ENCODE peak calls at places on chromosomes 6 and 20, in four cellular contexts. B is HCT116, L is gastrocnemius medialis, H is cardiac muscle cell. U is an unnamed sample.

GRCh38 chr6:128696651-128697391 is 176.4 kb upstream of the PTPRK start:
- DNase-seq in L (no peak), H (peak), B (peak), U (no peak)

GRCh38 chr6:113050979-113051378 is 703.8 kb downstream of the RFPL4B start:
- DNase-seq in L (no peak), B (no peak), H (no peak), U (no peak)

GRCh38 chr6:56767892-56768531 is 125.3 kb upstream of the DST start:
- DNase-seq in B (no peak), H (no peak), L (no peak), U (no peak)

GRCh38 chr6:112237644-112238043 is 16.7 kb downstream of the LAMA4 start:
- DNase-seq in B (no peak), L (no peak), H (peak), U (no peak)

GRCh38 chr6:133701633-133702331 is 187.1 kb upstream of the TCF21 start:
- DNase-seq in B (no peak), L (no peak), H (peak), U (no peak)

GRCh38 chr6:31829633-31830492 is 2.3 kb downstream of the HSPA1B start:
- DNase-seq in L (no peak), H (peak), B (no peak), U (no peak)

GRCh38 chr6:4319992-4320683 is 184.8 kb upstream of the ECI2 start:
- DNase-seq in L (no peak), H (peak), B (no peak), U (no peak)

GRCh38 chr6:168826078-168826390 is 385.1 kb downstream of the SMOC2 start:
- DNase-seq in L (no peak), B (no peak), H (no peak), U (no peak)

GRCh38 chr6:105817370-105817769 is 268.8 kb upstream of the PRDM1 start:
- DNase-seq in B (no peak), H (no peak), L (no peak), U (no peak)

GRCh38 chr6:112289039-112289566 is 34.7 kb upstream of the LAMA4 start:
- DNase-seq in B (no peak), L (peak), H (peak), U (no peak)

GRCh38 chr6:34412643-34413214 is 13.1 kb downstream of the RPS10 start:
- DNase-seq in B (no peak), H (peak), L (no peak), U (no peak)

GRCh38 chr6:164185342-164185920 is 770.9 kb downstream of the QKI start:
- DNase-seq in L (no peak), B (no peak), H (no peak), U (no peak)

GRCh38 chr20:34046330-34046729 is 52.6 kb downstream of the RALY start:
- DNase-seq in H (no peak), B (no peak), L (no peak), U (no peak)

GRCh38 chr6:52176550-52176949 is 9.6 kb upstream of the IL17A start:
- DNase-seq in H (no peak), B (no peak), L (no peak), U (no peak)

DNA sequence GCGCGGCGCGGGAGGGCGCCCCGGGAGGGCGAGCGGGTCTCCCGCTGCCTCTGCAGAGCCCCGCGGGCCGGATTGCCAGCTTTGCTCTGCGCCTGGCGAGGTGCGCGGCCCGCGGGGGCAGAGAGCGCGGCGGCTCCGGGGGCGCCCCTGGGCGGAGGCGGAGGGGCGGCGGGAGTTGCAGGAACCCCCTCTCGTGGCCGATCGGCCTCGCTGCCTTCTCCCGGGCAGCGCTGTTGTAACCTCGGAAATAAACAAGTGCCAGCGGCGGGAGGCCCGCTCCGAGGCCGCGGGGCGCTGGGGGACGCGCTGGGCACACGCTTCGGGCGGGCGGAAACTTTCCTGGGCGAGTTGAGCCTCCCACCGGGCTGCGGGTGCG is 1.2 kb downstream of the CDH4 start:
- DNase-seq in L (no peak), B (no peak), H (peak), U (no peak)
- TF ChIP-seq CTCF in L (no peak), B (no peak), H (peak), U (no peak)

DNA sequence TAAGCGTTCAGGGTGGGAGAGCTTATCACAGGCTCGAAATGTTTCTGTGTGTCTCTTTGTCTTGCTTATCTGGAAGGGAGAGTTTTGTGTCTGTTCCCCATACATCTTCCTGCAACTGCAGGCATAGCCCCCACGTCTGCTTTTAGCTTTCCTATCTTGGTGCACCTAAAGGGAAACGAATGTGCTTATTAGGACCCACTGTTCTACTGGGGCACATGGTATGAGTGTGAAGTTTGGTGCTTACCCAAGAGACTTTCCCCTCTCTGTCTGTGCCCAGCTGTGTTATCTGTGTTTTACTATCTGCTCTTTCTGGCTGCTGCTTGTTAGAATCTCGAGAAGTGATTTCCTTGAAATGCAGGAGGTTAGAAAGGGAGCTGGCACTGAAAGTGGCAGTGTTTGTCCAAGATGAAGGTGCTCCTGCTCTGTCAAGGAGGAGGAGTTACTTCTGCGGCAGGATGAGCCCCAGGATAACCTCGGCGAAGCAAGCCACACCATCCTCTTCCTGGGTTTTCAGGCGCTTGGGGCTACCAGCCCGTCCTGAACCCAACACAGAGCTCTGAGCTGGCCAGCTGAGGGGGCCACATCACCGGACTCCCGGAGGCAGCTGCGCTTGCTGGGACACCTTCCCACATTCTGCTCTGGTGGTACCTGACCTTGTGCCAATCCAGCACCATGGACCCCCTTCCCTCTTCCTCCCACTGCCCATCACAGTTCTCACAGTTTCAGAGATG is 23.4 kb downstream of the DYNLT1 start:
- DNase-seq in L (no peak), B (no peak), H (no peak), U (no peak)
- H3K4me3 ChIP-seq in L (no peak), B (no peak), H (no peak), U (no peak)

GRCh38 chr6:46490425-46491200 is 636 bp downstream of the RCAN2 start:
- DNase-seq in H (peak), B (no peak), L (peak), U (no peak)
- TF ChIP-seq CTCF in H (peak), B (no peak), L (no peak), U (peak)

DNA sequence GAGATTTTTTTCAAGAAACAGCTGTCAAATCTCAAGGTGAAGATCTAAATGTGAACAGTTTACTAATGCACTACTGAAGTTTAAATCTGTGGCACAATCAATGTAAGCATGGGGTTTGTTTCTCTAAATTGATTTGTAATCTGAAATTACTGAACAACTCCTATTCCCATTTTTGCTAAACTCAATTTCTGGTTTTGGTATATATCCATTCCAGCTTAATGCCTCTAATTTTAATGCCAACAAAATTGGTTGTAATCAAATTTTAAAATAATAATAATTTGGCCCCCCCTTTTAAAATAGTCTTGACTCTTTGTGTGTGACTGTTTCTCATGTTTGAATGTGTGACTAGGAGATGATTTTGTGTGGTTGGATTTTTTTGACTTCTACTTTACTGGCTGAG is 4.0 kb downstream of the PNRC1 start:
- DNase-seq in H (peak), B (no peak), L (no peak), U (no peak)
- H3K4me3 ChIP-seq in H (peak), B (no peak), L (no peak), U (no peak)

DNA sequence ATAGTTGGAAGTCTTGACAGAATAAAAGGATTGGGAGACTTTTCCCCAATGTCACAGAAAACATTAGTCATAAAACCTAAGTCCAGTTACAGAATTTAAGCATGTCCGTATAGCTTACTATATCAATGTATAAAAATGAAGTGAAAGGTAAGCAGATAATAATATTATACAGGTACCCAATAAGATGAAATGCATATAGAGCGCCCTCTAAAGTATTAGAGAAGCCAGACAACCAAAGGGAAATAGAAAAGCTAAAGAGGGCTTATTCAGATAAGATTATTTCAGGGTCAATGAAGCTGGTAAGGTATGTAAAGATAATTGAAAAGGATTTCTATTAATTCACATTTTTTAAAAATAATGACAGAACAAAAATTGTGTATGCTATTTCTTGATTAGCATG is 947.7 kb upstream of the MAP3K7 start:
- DNase-seq in L (no peak), B (no peak), H (no peak), U (no peak)
- TF ChIP-seq CTCF in L (no peak), B (no peak), H (no peak), U (no peak)

DNA sequence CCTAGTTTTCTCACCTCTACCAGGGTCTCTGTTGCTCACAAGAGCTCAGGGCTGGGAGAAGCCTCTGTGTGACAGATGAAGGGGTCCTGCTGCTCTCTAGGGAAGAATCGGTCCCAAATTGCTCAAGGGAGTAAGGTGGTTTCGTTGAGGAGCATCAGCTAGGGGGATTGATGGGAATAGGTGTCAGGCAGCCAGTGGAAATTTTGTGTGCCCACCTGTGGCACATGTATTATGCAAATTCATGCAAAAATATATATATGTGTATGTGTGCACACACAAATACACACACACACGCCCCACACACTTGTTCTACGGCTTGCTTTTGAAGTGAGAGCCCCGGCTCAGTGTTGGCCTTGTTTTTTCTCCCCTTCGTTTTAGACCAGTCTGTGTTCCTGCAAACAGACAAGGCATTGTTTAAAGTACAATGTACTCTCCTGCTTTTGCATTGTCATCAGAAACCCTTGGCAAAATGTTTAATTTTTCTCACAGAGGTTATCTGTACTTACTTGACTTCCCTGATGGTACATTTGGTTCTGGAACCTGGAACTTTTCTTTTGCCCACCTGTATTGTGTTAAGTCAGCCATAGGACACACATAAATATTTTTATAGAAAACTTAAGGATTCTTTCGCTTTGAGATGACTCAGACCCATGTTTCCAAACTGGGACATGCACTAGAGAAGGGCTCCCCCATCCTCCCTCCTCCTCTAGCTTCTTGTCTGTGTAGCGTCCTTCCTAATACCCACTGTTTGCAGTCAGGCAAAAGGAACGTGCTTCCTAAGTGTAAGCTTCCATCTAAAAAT is 26.7 kb downstream of the FOXO3 start:
- DNase-seq in L (no peak), B (no peak), H (peak), U (no peak)
- H3K4me3 ChIP-seq in L (peak), B (no peak), H (no peak), U (no peak)

GRCh38 chr6:38270367-38270766 is 369.4 kb downstream of the BTBD9 start:
- DNase-seq in H (no peak), B (no peak), L (no peak), U (no peak)

GRCh38 chr6:38271081-38271480 is 368.6 kb downstream of the BTBD9 start:
- DNase-seq in H (no peak), B (no peak), L (no peak), U (no peak)

GRCh38 chr6:38268342-38268741 is 371.4 kb downstream of the BTBD9 start:
- DNase-seq in B (no peak), L (no peak), H (no peak), U (no peak)

GRCh38 chr6:38272222-38272621 is 367.5 kb downstream of the BTBD9 start:
- DNase-seq in B (no peak), L (no peak), H (no peak), U (no peak)

GRCh38 chr6:38269773-38270172 is 370.0 kb downstream of the BTBD9 start:
- DNase-seq in L (no peak), H (no peak), B (no peak), U (no peak)
- TF ChIP-seq CTCF in L (no peak), H (no peak), B (no peak), U (no peak)